ENCODE peak calls at places on chromosome 22, in six cellular contexts. One of them, this sample, is unnamed.

GRCh38 chr22:22386602-22387385 is 121.7 kb downstream of the ZNF280B start:
- DNase-seq in colonic mucosa: no peak
- DNase-seq in NCI-H1092: peak
- DNase-seq in NCI-H510A treated with DMSO at 0.1 percent for 48 hours: peak
- DNase-seq in stimulated activated CD4-positive, alpha-beta T cell treated with anti-CD3 and anti-CD28 coated beads, TNF-alpha, amount 100 ng/mL, for 1 hour: no peak
- DNase-seq in GM12891: no peak
- DNase-seq in this sample: no peak

GRCh38 chr22:46052801-46053562 is 76.0 kb upstream of the WNT7B start:
- DNase-seq in colonic mucosa: peak
- DNase-seq in NCI-H1092: no peak
- DNase-seq in NCI-H510A treated with DMSO at 0.1 percent for 48 hours: no peak
- DNase-seq in stimulated activated CD4-positive, alpha-beta T cell treated with anti-CD3 and anti-CD28 coated beads, TNF-alpha, amount 100 ng/mL, for 1 hour: no peak
- DNase-seq in GM12891: no peak
- DNase-seq in this sample: peak

GRCh38 chr22:18978506-18978905 is 42.4 kb upstream of the PRODH start:
- DNase-seq in colonic mucosa: no peak
- DNase-seq in NCI-H1092: no peak
- DNase-seq in NCI-H510A treated with DMSO at 0.1 percent for 48 hours: no peak
- DNase-seq in stimulated activated CD4-positive, alpha-beta T cell treated with anti-CD3 and anti-CD28 coated beads, TNF-alpha, amount 100 ng/mL, for 1 hour: no peak
- DNase-seq in GM12891: no peak
- DNase-seq in this sample: no peak

GRCh38 chr22:36413022-36413770 is 25.4 kb upstream of the MYH9 start:
- DNase-seq in colonic mucosa: no peak
- DNase-seq in NCI-H1092: no peak
- DNase-seq in NCI-H510A treated with DMSO at 0.1 percent for 48 hours: no peak
- DNase-seq in stimulated activated CD4-positive, alpha-beta T cell treated with anti-CD3 and anti-CD28 coated beads, TNF-alpha, amount 100 ng/mL, for 1 hour: no peak
- DNase-seq in GM12891: no peak
- DNase-seq in this sample: no peak

GRCh38 chr22:40634119-40634903 is 2.2 kb downstream of the MRTFA start:
- DNase-seq in colonic mucosa: no peak
- DNase-seq in NCI-H1092: no peak
- DNase-seq in NCI-H510A treated with DMSO at 0.1 percent for 48 hours: no peak
- DNase-seq in stimulated activated CD4-positive, alpha-beta T cell treated with anti-CD3 and anti-CD28 coated beads, TNF-alpha, amount 100 ng/mL, for 1 hour: no peak
- DNase-seq in GM12891: no peak
- DNase-seq in this sample: no peak

GRCh38 chr22:47484960-47485571 is 722.6 kb downstream of the TBC1D22A start:
- DNase-seq in colonic mucosa: no peak
- DNase-seq in NCI-H1092: no peak
- DNase-seq in NCI-H510A treated with DMSO at 0.1 percent for 48 hours: peak
- DNase-seq in stimulated activated CD4-positive, alpha-beta T cell treated with anti-CD3 and anti-CD28 coated beads, TNF-alpha, amount 100 ng/mL, for 1 hour: no peak
- DNase-seq in GM12891: no peak
- DNase-seq in this sample: no peak

GRCh38 chr22:36977947-36978660 is 41.1 kb downstream of the TST start:
- DNase-seq in colonic mucosa: peak
- DNase-seq in NCI-H1092: peak
- DNase-seq in NCI-H510A treated with DMSO at 0.1 percent for 48 hours: peak
- DNase-seq in stimulated activated CD4-positive, alpha-beta T cell treated with anti-CD3 and anti-CD28 coated beads, TNF-alpha, amount 100 ng/mL, for 1 hour: peak
- DNase-seq in GM12891: peak
- DNase-seq in this sample: peak

GRCh38 chr22:20571531-20572007 is 64.2 kb downstream of the MED15 start:
- DNase-seq in colonic mucosa: peak
- DNase-seq in NCI-H1092: no peak
- DNase-seq in NCI-H510A treated with DMSO at 0.1 percent for 48 hours: no peak
- DNase-seq in stimulated activated CD4-positive, alpha-beta T cell treated with anti-CD3 and anti-CD28 coated beads, TNF-alpha, amount 100 ng/mL, for 1 hour: no peak
- DNase-seq in GM12891: peak
- DNase-seq in this sample: peak

GRCh38 chr22:41469218-41469851 is 418 bp downstream of the ACO2 start:
- DNase-seq in colonic mucosa: peak
- DNase-seq in NCI-H1092: no peak
- DNase-seq in NCI-H510A treated with DMSO at 0.1 percent for 48 hours: no peak
- DNase-seq in stimulated activated CD4-positive, alpha-beta T cell treated with anti-CD3 and anti-CD28 coated beads, TNF-alpha, amount 100 ng/mL, for 1 hour: no peak
- DNase-seq in GM12891: no peak
- DNase-seq in this sample: peak

GRCh38 chr22:39439170-39439569 is 17.6 kb upstream of the MGAT3 start:
- DNase-seq in colonic mucosa: no peak
- DNase-seq in NCI-H1092: no peak
- DNase-seq in NCI-H510A treated with DMSO at 0.1 percent for 48 hours: no peak
- DNase-seq in stimulated activated CD4-positive, alpha-beta T cell treated with anti-CD3 and anti-CD28 coated beads, TNF-alpha, amount 100 ng/mL, for 1 hour: no peak
- DNase-seq in GM12891: no peak
- DNase-seq in this sample: no peak

GRCh38 chr22:29105468-29105867 is 32.6 kb downstream of the KREMEN1 start:
- DNase-seq in colonic mucosa: no peak
- DNase-seq in NCI-H1092: no peak
- DNase-seq in NCI-H510A treated with DMSO at 0.1 percent for 48 hours: no peak
- DNase-seq in stimulated activated CD4-positive, alpha-beta T cell treated with anti-CD3 and anti-CD28 coated beads, TNF-alpha, amount 100 ng/mL, for 1 hour: no peak
- DNase-seq in GM12891: no peak
- DNase-seq in this sample: no peak

GRCh38 chr22:49404020-49404419 is 423.7 kb downstream of the BRD1 start:
- DNase-seq in colonic mucosa: peak
- DNase-seq in NCI-H1092: no peak
- DNase-seq in NCI-H510A treated with DMSO at 0.1 percent for 48 hours: no peak
- DNase-seq in stimulated activated CD4-positive, alpha-beta T cell treated with anti-CD3 and anti-CD28 coated beads, TNF-alpha, amount 100 ng/mL, for 1 hour: no peak
- DNase-seq in GM12891: no peak
- DNase-seq in this sample: no peak

GRCh38 chr22:22342697-22343602 is 98.4 kb downstream of the VPREB1 start:
- DNase-seq in colonic mucosa: peak
- DNase-seq in NCI-H1092: peak
- DNase-seq in NCI-H510A treated with DMSO at 0.1 percent for 48 hours: peak
- DNase-seq in stimulated activated CD4-positive, alpha-beta T cell treated with anti-CD3 and anti-CD28 coated beads, TNF-alpha, amount 100 ng/mL, for 1 hour: peak
- DNase-seq in GM12891: peak
- DNase-seq in this sample: peak